ENCODE peak calls at places on chromosomes 11 and 22, in nine cellular contexts. W is bronchial epithelial cell, X is WERI-Rb-1, U is tibial nerve, J is colonic mucosa, F is lower lobe of right lung, V is ovary, I is fibroblast of mammary gland, Z is uterus. P is an unnamed sample.
A peak's percentile ranks its signal among the peaks of the same experiment; 100 is the strongest.

GRCh38 chr11:69636512-69636866 is 4.5 kb upstream of the CCND1 start:
- DNase-seq in W (peak; percentile 35), X (peak; percentile 41), U (no peak), J (peak; percentile 82), F (peak; percentile 80), V (no peak), I (peak; percentile 87), Z (peak; percentile 53), P (peak; percentile 92)

GRCh38 chr11:112513417-112513816 is 252.8 kb upstream of the PLET1 start:
- DNase-seq in W (no peak), X (no peak), U (no peak), J (no peak), F (no peak), V (no peak), I (no peak), Z (no peak), P (no peak)

GRCh38 chr11:117421471-117421870 is 93.8 kb downstream of the CEP164 start:
- DNase-seq in W (no peak), X (no peak), U (no peak), J (no peak), F (no peak), V (no peak), I (no peak), Z (no peak), P (no peak)

GRCh38 chr22:42227435-42227834 is 43.0 kb downstream of the TCF20 start:
- DNase-seq in W (no peak), X (no peak), U (no peak), J (no peak), F (no peak), V (no peak), I (no peak), Z (no peak), P (no peak)

GRCh38 chr11:126163074-126163700 is 48.3 kb downstream of the RPUSD4 start:
- DNase-seq in W (peak; percentile 52), X (peak; percentile 53), U (no peak), J (no peak), F (no peak), V (peak; percentile 39), I (peak; percentile 88), Z (peak; percentile 86), P (peak; percentile 70)

GRCh38 chr11:65586247-65586630 is 9.4 kb downstream of the KCNK7 start:
- DNase-seq in W (no peak), X (no peak), U (no peak), J (no peak), F (no peak), V (no peak), I (no peak), Z (no peak), P (no peak)

GRCh38 chr11:62266558-62266957 is 3.4 kb upstream of the SCGB2A2 start:
- DNase-seq in W (peak; percentile 79), X (no peak), U (no peak), J (no peak), F (no peak), V (no peak), I (peak; percentile 61), Z (no peak), P (peak; percentile 9)

GRCh38 chr11:77411717-77412441 is 62.0 kb downstream of the PAK1 start:
- DNase-seq in W (peak; percentile 80), X (peak; percentile 76), U (peak; percentile 61), J (peak; percentile 92), F (peak; percentile 93), V (peak; percentile 81), I (peak; percentile 80), Z (peak; percentile 87), P (peak; percentile 80)

GRCh38 chr11:115226556-115226955 is 277.7 kb downstream of the CADM1 start:
- DNase-seq in W (peak; percentile 78), X (no peak), U (no peak), J (no peak), F (peak; percentile 49), V (no peak), I (no peak), Z (no peak), P (no peak)

GRCh38 chr11:102171101-102171500 is 60.9 kb downstream of the YAP1 start:
- DNase-seq in W (peak; percentile 79), X (no peak), U (no peak), J (no peak), F (no peak), V (no peak), I (peak; percentile 74), Z (no peak), P (peak; percentile 86)

GRCh38 chr11:19816817-19817216 is 104.2 kb downstream of the NAV2 start:
- DNase-seq in W (no peak), X (no peak), U (no peak), J (no peak), F (no peak), V (no peak), I (no peak), Z (no peak), P (no peak)

GRCh38 chr11:82009133-82009532 is 724.5 kb downstream of the FAM181B start:
- DNase-seq in W (no peak), X (no peak), U (no peak), J (no peak), F (no peak), V (no peak), I (no peak), Z (no peak), P (no peak)

GRCh38 chr11:69949327-69949726 is 128.8 kb upstream of the ANO1 start:
- DNase-seq in W (peak; percentile 91), X (no peak), U (no peak), J (no peak), F (no peak), V (no peak), I (peak; percentile 34), Z (no peak), P (peak; percentile 73)

DNA sequence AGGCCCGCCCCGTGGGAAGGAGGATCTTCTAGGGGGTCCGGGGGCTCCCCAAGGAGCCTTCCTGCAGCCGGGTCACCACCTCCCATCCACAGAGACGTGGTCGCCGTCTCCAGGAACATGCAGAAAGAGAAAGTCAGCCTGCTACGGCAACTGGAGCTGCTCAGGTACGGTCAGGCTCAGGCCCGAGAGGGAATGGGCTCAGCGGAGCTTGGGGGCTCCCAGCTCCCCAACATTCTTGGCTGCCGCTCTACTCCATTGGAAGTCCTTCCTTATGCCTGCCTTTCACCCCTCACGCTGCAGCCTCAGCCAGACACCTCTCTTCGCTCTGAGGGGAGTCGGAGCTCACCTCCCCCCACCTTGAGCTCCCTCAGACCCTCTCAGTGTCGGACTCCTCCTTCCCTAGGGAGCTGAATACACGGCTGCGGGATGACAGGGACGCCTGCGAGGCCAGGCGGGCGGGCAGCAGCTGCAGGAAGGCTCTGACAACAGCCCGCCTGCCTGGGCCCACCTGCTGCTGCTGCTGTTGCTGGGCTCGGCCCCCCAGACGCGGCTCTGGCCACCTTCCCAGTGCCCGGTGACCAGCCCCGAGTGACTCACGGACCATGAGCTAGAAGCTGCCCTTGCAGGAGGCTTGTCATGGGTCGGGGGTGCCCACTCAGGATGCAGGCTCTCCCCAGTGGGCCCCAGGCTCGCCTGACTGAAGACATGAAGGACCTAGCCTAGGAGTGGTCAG is 1.5 kb upstream of the CD151 start:
- DNase-seq in W (no peak), X (no peak), U (no peak), J (no peak), F (no peak), V (no peak), I (no peak), Z (no peak), P (no peak)
- H3K4me3 ChIP-seq in W (no peak overlapping the region), X (peak overlapping the region; percentile 51), U (no peak overlapping the region), J (no peak overlapping the region), F (peak overlapping the region; percentile 58), V (no peak overlapping the region), I (no peak overlapping the region), Z (no peak overlapping the region), P (no peak overlapping the region)

GRCh38 chr11:134575504-134576230 is 163.6 kb upstream of the B3GAT1 start:
- DNase-seq in W (no peak), X (no peak), U (no peak), J (no peak), F (no peak), V (no peak), I (no peak), Z (no peak), P (no peak)
- TF ChIP-seq CTCF in W (no peak), X (no peak), U (no peak), J (no peak), F (no peak), V (no peak), I (no peak), Z (no peak), P (no peak)

GRCh38 chr11:36333468-36333867 is 37.4 kb downstream of the PRR5L start:
- DNase-seq in W (peak; percentile 93), X (no peak), U (no peak), J (no peak), F (no peak), V (no peak), I (peak; percentile 76), Z (no peak), P (no peak)

GRCh38 chr11:36328956-36329673 is 33.0 kb downstream of the PRR5L start:
- DNase-seq in W (peak; percentile 58), X (no peak), U (no peak), J (no peak), F (no peak), V (no peak), I (no peak), Z (no peak), P (no peak)

DNA sequence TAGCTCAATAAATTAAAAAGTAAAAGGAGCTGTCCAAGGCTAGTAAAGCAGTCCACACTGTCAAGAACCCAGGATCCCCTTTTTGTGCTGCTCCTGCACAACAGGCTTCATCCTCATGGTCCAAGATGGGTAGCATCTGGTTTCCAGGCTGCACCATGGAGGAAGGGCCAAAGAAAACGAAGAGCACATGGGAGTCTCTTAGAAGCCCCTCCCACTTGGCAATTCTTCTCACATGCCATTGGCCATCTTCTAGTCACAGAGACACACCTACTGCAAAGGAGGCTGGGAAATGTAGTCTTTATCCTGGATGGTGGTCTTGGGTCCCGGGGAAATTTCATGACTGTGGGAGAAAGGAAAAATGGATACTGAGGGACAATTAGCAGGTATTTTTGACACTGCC is 37.8 kb downstream of the PRR5L start:
- DNase-seq in W (peak; percentile 51), X (no peak), U (no peak), J (no peak), F (no peak), V (no peak), I (peak; percentile 80), Z (no peak), P (peak; percentile 45)
- H3K4me3 ChIP-seq in W (no peak overlapping the region), X (no peak overlapping the region), U (no peak overlapping the region), J (no peak overlapping the region), F (no peak overlapping the region), V (no peak overlapping the region), I (no peak overlapping the region), Z (no peak overlapping the region), P (no peak overlapping the region)

GRCh38 chr11:45405916-45406670 is 120.0 kb upstream of the SYT13 start:
- DNase-seq in W (peak; percentile 16), X (no peak), U (no peak), J (no peak), F (no peak), V (no peak), I (peak; percentile 49), Z (no peak), P (peak; percentile 42)
- TF ChIP-seq CTCF in W (peak; percentile 15), X (peak; percentile 22), U (peak; percentile 14), J (no peak), F (peak; percentile 34), V (no peak), I (peak; percentile 64), Z (no peak), P (peak; percentile 53)